ENCODE peak calls at places on chromosome 20, in nine cellular contexts. X, V, D, P, B, O, I, R and K are unnamed samples.

GRCh38 chr20:63519765-63520593 is 586 bp upstream of the PPDPF start:
- DNase-seq in P (no peak), D (no peak), O (no peak), B (peak; percentile 75), R (peak; percentile 70), X (peak; percentile 52), I (no peak), V (peak; percentile 86), K (no peak)

GRCh38 chr20:33554914-33555420 is 65.1 kb downstream of the CBFA2T2 start:
- DNase-seq in D (peak; percentile 24), R (no peak), B (no peak), V (peak; percentile 84), X (peak; percentile 74), O (no peak), P (no peak), I (no peak), K (no peak)

GRCh38 chr20:38658879-38659612 is 57.4 kb downstream of the ARHGAP40 start:
- DNase-seq in B (peak; percentile 64), X (no peak), R (no peak), V (peak; percentile 85), O (no peak), P (peak; percentile 40), I (no peak), D (peak; percentile 43), K (no peak)

GRCh38 chr20:54108394-54108643 is 37.9 kb upstream of the BCAS1 start:
- DNase-seq in V (no peak), I (no peak), R (no peak), X (no peak), O (no peak), P (no peak), D (no peak), B (no peak), K (no peak)

GRCh38 chr20:1005452-1006027 is 3.4 kb upstream of the RSPO4 start:
- DNase-seq in O (no peak), B (peak; percentile 68), D (peak; percentile 63), I (no peak), R (peak; percentile 43), X (no peak), P (peak; percentile 24), V (peak; percentile 92), K (no peak)

GRCh38 chr20:848218-848617 is 14.7 kb downstream of the FAM110A start:
- DNase-seq in B (no peak), I (no peak), O (no peak), P (no peak), R (no peak), D (no peak), X (no peak), V (no peak), K (no peak)

GRCh38 chr20:62577447-62577846 is 64.9 kb upstream of the SLCO4A1 start:
- DNase-seq in R (peak; percentile 18), O (peak; percentile 88), B (no peak), X (no peak), P (no peak), I (no peak), V (no peak), D (no peak), K (no peak)

GRCh38 chr20:8545212-8545611 is 413.1 kb downstream of the PLCB1 start:
- DNase-seq in X (no peak), R (no peak), P (no peak), D (no peak), B (no peak), O (no peak), I (no peak), V (no peak), K (no peak)

GRCh38 chr20:34312024-34312460 is 8.9 kb upstream of the AHCY start:
- DNase-seq in I (no peak), B (no peak), V (peak; percentile 32), O (no peak), R (no peak), P (no peak), X (no peak), D (no peak), K (no peak)

GRCh38 chr20:8144282-8145245 is 12.5 kb downstream of the PLCB1 start:
- DNase-seq in R (no peak), O (no peak), V (peak; percentile 8), I (no peak), X (no peak), P (no peak), B (no peak), D (no peak), K (no peak)

GRCh38 chr20:61557603-61558002 is 305.5 kb downstream of the CDH4 start:
- DNase-seq in X (no peak), B (no peak), P (no peak), I (no peak), D (no peak), O (no peak), R (no peak), V (no peak), K (no peak)

GRCh38 chr20:1269850-1270249 is 3.8 kb downstream of the SNPH start:
- DNase-seq in D (no peak), P (no peak), V (no peak), X (no peak), B (no peak), R (no peak), O (no peak), I (no peak), K (peak; percentile 75)

GRCh38 chr20:22106308-22106938 is 401.0 kb downstream of the PAX1 start:
- DNase-seq in D (no peak), X (peak; percentile 6), R (no peak), I (no peak), P (no peak), B (no peak), V (peak; percentile 66), O (no peak), K (no peak)

GRCh38 chr20:5170341-5170740 is 43.5 kb downstream of the CDS2 start:
- DNase-seq in R (no peak), D (no peak), V (no peak), B (no peak), X (no peak), O (no peak), I (no peak), P (no peak), K (no peak)

GRCh38 chr20:14616003-14616402 is 278.6 kb upstream of the FLRT3 start:
- DNase-seq in I (no peak), X (no peak), B (no peak), P (no peak), O (no peak), D (no peak), V (no peak), R (no peak), K (no peak)

GRCh38 chr20:59289994-59290393 is 10.4 kb upstream of the EDN3 start:
- DNase-seq in O (no peak), X (no peak), D (no peak), I (no peak), R (peak; percentile 75), V (no peak), B (no peak), P (no peak), K (no peak)

GRCh38 chr20:38172344-38172743 is 7.3 kb upstream of the TGM2 start:
- DNase-seq in O (no peak), D (no peak), V (no peak), B (no peak), X (no peak), P (peak; percentile 8), R (no peak), I (no peak), K (no peak)

GRCh38 chr20:11394145-11394833 is 523.4 kb upstream of the BTBD3 start:
- DNase-seq in D (no peak), B (no peak), R (no peak), X (no peak), I (no peak), P (no peak), V (no peak), O (no peak), K (no peak)

GRCh38 chr20:3923818-3924217 is 34.6 kb downstream of the PANK2 start:
- DNase-seq in V (no peak), I (no peak), O (no peak), X (no peak), D (no peak), R (no peak), B (no peak), P (no peak), K (no peak)

GRCh38 chr20:3925113-3925695 is 36.0 kb downstream of the PANK2 start:
- DNase-seq in B (no peak), V (no peak), I (no peak), X (no peak), R (no peak), O (no peak), P (no peak), D (no peak), K (no peak)

GRCh38 chr20:3925899-3926638 is 36.9 kb downstream of the PANK2 start:
- DNase-seq in V (peak; percentile 43), B (no peak), O (no peak), D (no peak), P (no peak), R (no peak), I (no peak), X (no peak), K (no peak)

GRCh38 chr20:3922983-3923339 is 33.8 kb downstream of the PANK2 start:
- DNase-seq in V (no peak), I (no peak), X (no peak), D (no peak), R (no peak), B (no peak), P (no peak), O (no peak), K (no peak)

GRCh38 chr20:3924304-3925112 is 35.3 kb downstream of the PANK2 start:
- DNase-seq in R (no peak), I (no peak), X (no peak), P (no peak), V (no peak), D (no peak), B (no peak), O (peak; percentile 41), K (no peak)
- TF ChIP-seq POLR2AphosphoS5 in R (no peak), I (no peak), X (no peak), P (no peak), V (no peak), D (no peak), B (peak; percentile 29), O (no peak), K (no peak)

DNA sequence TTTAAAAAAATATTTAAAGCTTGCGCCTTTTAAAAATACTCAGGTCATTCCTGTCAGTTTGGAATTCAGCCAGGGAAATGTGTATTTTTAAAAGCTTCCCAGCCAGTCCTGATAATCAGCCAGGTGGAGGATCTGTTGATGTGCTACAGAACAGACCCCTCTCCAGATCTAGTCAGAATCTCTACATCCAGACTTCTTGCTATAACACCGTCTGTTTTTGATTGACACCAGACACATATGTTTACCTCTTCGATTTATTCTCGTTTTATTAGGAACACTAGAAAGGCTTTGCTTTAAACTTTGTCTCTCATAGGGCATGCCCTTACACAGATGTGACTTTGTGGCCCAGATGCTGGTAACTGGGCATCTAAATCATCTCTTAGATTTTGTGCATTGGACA is 11.7 kb downstream of the PARD6B start:
- DNase-seq in R (no peak), B (no peak), V (no peak), I (no peak), P (no peak), X (no peak), O (no peak), D (no peak), K (no peak)
- H3K4me1 ChIP-seq in R (peaks cover 52% of the 10 kb centered on the region), B (peaks cover 37% of the 10 kb centered on the region), V (peaks cover 35% of the 10 kb centered on the region), I (peaks cover 11% of the 10 kb centered on the region), P (peaks cover 37% of the 10 kb centered on the region), X (peaks cover 3% of the 10 kb centered on the region), O (peaks cover 44% of the 10 kb centered on the region), D (peaks cover 92% of the 10 kb centered on the region), K (peaks cover 45% of the 10 kb centered on the region)

GRCh38 chr20:41407617-41408016 is 41.0 kb upstream of the EMILIN3 start:
- DNase-seq in O (no peak), V (no peak), B (no peak), P (no peak), D (no peak), R (peak; percentile 19), I (no peak), X (no peak), K (no peak)
- H3K36me3 ChIP-seq in O (peaks cover 100% of the 10 kb centered on the region), V (peaks cover 24% of the 10 kb centered on the region), B (peaks cover 68% of the 10 kb centered on the region), P (peaks cover 29% of the 10 kb centered on the region), D (no peaks in the 10 kb centered on the region), R (peaks cover 19% of the 10 kb centered on the region), I (peaks cover 14% of the 10 kb centered on the region), X (peaks cover 13% of the 10 kb centered on the region), K (peaks cover 84% of the 10 kb centered on the region)

GRCh38 chr20:24994470-24995368 is 2.2 kb upstream of the APMAP start:
- DNase-seq in B (peak; percentile 76), D (peak; percentile 55), X (peak; percentile 77), I (peak; percentile 78), O (peak; percentile 83), V (peak; percentile 89), P (peak; percentile 95), R (peak; percentile 85), K (peak; percentile 96)
- TF ChIP-seq POLR2AphosphoS5 in B (no peak), D (no peak), X (peak; percentile 76), I (peak; percentile 71), O (peak; percentile 71), V (no peak), P (peak; percentile 56), R (no peak), K (peak; percentile 72)